ENCODE peak calls at places on chromosomes 7 and 10, in seven cellular contexts. M is lower lobe of right lung; Z is activated CD8-positive, alpha-beta memory T cell treated with anti-CD3 and anti-CD28 coated beads for 4 hours; S is activated naive CD4-positive, alpha-beta T cell treated with anti-CD3 and anti-CD28 coated beads for 36 hours; N is fibroblast of the aortic adventitia; W is left ventricle myocardium inferior; V is EL. K is an unnamed sample.

GRCh38 chr7:114941692-114942091 is 19.8 kb downstream of the MDFIC start:
- DNase-seq in S (no peak), V (no peak), W (no peak), M (no peak), Z (no peak), N (no peak), K (no peak)

GRCh38 chr10:61841338-61841875 is 60.1 kb upstream of the ARID5B start:
- DNase-seq in V (no peak), S (no peak), M (no peak), N (no peak), Z (no peak), W (no peak), K (no peak)

GRCh38 chr10:8049151-8049873 is 5.2 kb upstream of the GATA3 start:
- DNase-seq in V (no peak), W (no peak), N (no peak), Z (no peak), M (no peak), S (no peak), K (no peak)

GRCh38 chr7:12643644-12644043 is 43.8 kb upstream of the ARL4A start:
- DNase-seq in W (no peak), V (no peak), M (no peak), Z (no peak), N (no peak), S (no peak), K (no peak)

GRCh38 chr7:27252935-27253333 is 10.3 kb downstream of the EVX1 start:
- DNase-seq in W (no peak), M (no peak), V (no peak), Z (no peak), N (no peak), S (no peak), K (no peak)

GRCh38 chr10:92544296-92544695 is 29.6 kb downstream of the IDE start:
- DNase-seq in Z (no peak), M (no peak), W (no peak), N (peak), V (peak), S (peak), K (no peak)

GRCh38 chr7:77157446-77157845 is 35.0 kb downstream of the CCDC146 start:
- DNase-seq in W (no peak), N (peak), Z (no peak), V (no peak), S (no peak), M (peak), K (no peak)

GRCh38 chr10:62199584-62199983 is 69.1 kb downstream of the RTKN2 start:
- DNase-seq in Z (no peak), N (no peak), M (no peak), V (no peak), W (no peak), S (no peak), K (no peak)

GRCh38 chr7:100153713-100154519 is 4.6 kb downstream of the TRAPPC14 start:
- DNase-seq in S (peak), Z (no peak), N (no peak), M (no peak), W (no peak), V (no peak), K (no peak)